ENCODE peak calls at places on chromosomes 2 and 18, in five cellular contexts. T is BJ, Y is fibroblast of the aortic adventitia, J is stomach, N is foreskin fibroblast. E is an unnamed sample.

GRCh38 chr2:63790913-63791312 is 50.8 kb upstream of the UGP2 start:
- DNase-seq in J (no peak), Y (peak), T (peak), N (peak), E (peak)

GRCh38 chr2:177106212-177106611 is 106.4 kb upstream of the HNRNPA3 start:
- DNase-seq in N (no peak), J (no peak), Y (no peak), T (no peak), E (no peak)

GRCh38 chr2:19839438-19839837 is 62.3 kb downstream of the TTC32 start:
- DNase-seq in Y (no peak), N (no peak), J (no peak), T (no peak), E (no peak)

GRCh38 chr2:142980246-142981068 is 103.0 kb downstream of the KYNU start:
- DNase-seq in J (no peak), N (peak), T (no peak), Y (peak), E (peak)

GRCh38 chr2:57291209-57291608 is 755.4 kb upstream of the VRK2 start:
- DNase-seq in Y (no peak), J (no peak), T (no peak), N (no peak), E (no peak)

GRCh38 chr2:112724611-112725525 is 4.0 kb downstream of the NT5DC4 start:
- DNase-seq in Y (no peak), N (peak), J (no peak), T (no peak), E (peak)

GRCh38 chr2:161102770-161103450 is 57.3 kb upstream of the TANK start:
- DNase-seq in Y (peak), N (peak), J (no peak), T (no peak), E (peak)

GRCh38 chr18:62435435-62436031 is 87.3 kb upstream of the ZCCHC2 start:
- DNase-seq in T (no peak), N (peak), Y (no peak), J (no peak), E (no peak)

GRCh38 chr2:229409751-229410181 is 138.7 kb upstream of the PID1 start:
- DNase-seq in Y (peak), T (no peak), J (no peak), N (peak), E (no peak)

GRCh38 chr2:152433814-152434213 is 98.8 kb downstream of the FMNL2 start:
- DNase-seq in N (no peak), T (no peak), J (no peak), Y (no peak), E (no peak)

GRCh38 chr2:240597419-240598181 is 11.1 kb downstream of the CAPN10 start:
- DNase-seq in T (no peak), Y (no peak), J (no peak), N (no peak), E (no peak)

GRCh38 chr2:239917128-239917956 is 107.8 kb downstream of the NDUFA10 start:
- DNase-seq in Y (peak), N (peak), J (peak), T (no peak), E (peak)

GRCh38 chr2:18993756-18994155 is 364.7 kb downstream of the OSR1 start:
- DNase-seq in T (no peak), J (no peak), N (peak), Y (peak), E (no peak)

GRCh38 chr2:171009386-171009785 is 80.3 kb downstream of the GORASP2 start:
- DNase-seq in T (no peak), N (no peak), Y (no peak), J (no peak), E (no peak)

GRCh38 chr2:236085211-236085610 is 83.0 kb downstream of the GBX2 start:
- DNase-seq in J (no peak), N (no peak), T (no peak), Y (no peak), E (no peak)

GRCh38 chr18:457120-457519 is 43.4 kb downstream of the COLEC12 start:
- DNase-seq in Y (peak), N (peak), T (no peak), J (no peak), E (no peak)

GRCh38 chr2:26666671-26667070 is 25.5 kb upstream of the CIB4 start:
- DNase-seq in T (no peak), N (peak), Y (no peak), J (no peak), E (no peak)

GRCh38 chr2:133641497-133641896 is 73.2 kb upstream of the NCKAP5 start:
- DNase-seq in J (peak), N (peak), T (no peak), Y (peak), E (peak)

GRCh38 chr2:70362661-70363060 is 60.8 kb upstream of the FAM136A start:
- DNase-seq in T (no peak), J (no peak), N (no peak), Y (no peak), E (peak)

GRCh38 chr18:50982086-50982801 is 14.4 kb downstream of the ELAC1 start:
- DNase-seq in N (no peak), T (no peak), J (no peak), Y (no peak), E (peak)

GRCh38 chr18:50987261-50987660 is 19.4 kb downstream of the ELAC1 start:
- DNase-seq in N (no peak), T (no peak), Y (peak), J (no peak), E (no peak)

GRCh38 chr18:50981381-50981780 is 13.5 kb downstream of the ELAC1 start:
- DNase-seq in J (no peak), T (peak), Y (no peak), N (no peak), E (peak)

GRCh38 chr18:50986360-50987087 is 18.7 kb downstream of the ELAC1 start:
- DNase-seq in T (peak), N (peak), Y (peak), J (no peak), E (peak)

DNA sequence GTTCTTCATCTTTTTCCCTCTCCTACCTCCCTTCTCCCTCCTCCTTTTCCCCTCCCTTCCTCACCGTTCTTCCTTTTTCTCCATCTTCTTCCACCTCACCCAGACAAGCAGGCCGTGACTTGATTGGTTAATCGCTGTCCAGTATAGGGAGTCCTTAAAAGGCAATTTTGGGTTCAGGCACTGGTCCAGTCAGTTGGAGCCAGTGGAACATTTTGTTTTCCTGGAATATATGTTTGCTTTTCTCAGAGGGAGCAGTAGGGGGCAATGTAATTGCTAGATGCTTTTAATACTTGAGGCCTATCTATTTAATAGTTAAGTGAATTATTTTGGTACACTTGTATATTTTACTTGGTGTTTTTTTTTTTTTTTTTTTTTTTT is 15.0 kb downstream of the ELAC1 start:
- DNase-seq in J (no peak), T (no peak), N (peak), Y (peak), E (no peak)
- TF ChIP-seq CTCF in J (no peak), T (no peak), N (peak), Y (peak), E (no peak)

GRCh38 chr2:102141915-102142828 is at the start of gene IL1R1:
- DNase-seq in Y (peak), J (peak), T (no peak), N (peak), E (peak)
- H3K4me3 ChIP-seq in Y (peak), J (peak), T (peak), N (peak), E (peak)

GRCh38 chr18:5879479-5879882 is 15.8 kb downstream of the TMEM200C start:
- DNase-seq in Y (peak), N (peak), T (peak), J (no peak), E (peak)
- TF ChIP-seq CTCF in Y (peak), N (peak), T (peak), J (peak), E (peak)

GRCh38 chr2:85430780-85431601 is 12.5 kb downstream of the SH2D6 start:
- DNase-seq in N (peak), J (no peak), T (no peak), Y (no peak), E (no peak)
- H3K4me3 ChIP-seq in N (no peak), J (no peak), T (no peak), Y (no peak), E (no peak)

GRCh38 chr2:106972782-106973181 is 86.8 kb upstream of the ST6GAL2 start:
- DNase-seq in T (no peak), Y (no peak), J (no peak), N (peak), E (no peak)
- TF ChIP-seq CTCF in T (no peak), Y (no peak), J (no peak), N (no peak), E (no peak)

GRCh38 chr2:88139203-88139702 is 11.4 kb upstream of the FABP1 start:
- DNase-seq in T (no peak), N (no peak), Y (no peak), J (no peak), E (no peak)
- H3K4me3 ChIP-seq in T (no peak), N (no peak), Y (no peak), J (no peak), E (no peak)

DNA sequence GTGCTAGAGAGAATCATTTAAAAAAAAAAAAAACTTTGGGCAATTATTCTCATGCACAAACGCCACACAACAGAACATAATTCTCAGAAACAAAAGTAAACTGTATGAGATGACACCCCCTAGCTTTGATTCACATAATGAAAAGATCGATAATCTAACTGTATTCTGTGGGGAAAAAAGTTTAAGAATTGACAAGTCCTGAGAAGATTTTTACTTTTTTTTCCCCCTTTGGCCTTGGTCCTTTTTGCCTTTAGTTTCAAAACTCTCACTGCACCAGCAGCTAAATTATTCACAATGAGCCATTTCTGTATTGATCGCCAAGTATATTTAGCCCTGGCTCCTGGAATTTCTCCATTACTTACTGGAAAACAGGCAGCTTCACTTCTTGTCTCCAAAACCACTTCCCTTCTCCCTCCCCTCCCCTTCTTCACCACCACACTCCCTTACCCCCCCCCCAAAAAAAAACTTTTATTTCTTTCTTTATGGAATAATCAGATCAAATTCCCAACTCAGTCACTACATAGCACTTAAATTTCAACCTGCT is 2.0 kb downstream of the IKZF2 start:
- DNase-seq in J (no peak), N (no peak), Y (peak), T (no peak), E (no peak)
- TF ChIP-seq CTCF in J (no peak), N (no peak), Y (no peak), T (peak), E (no peak)